ENCODE peak calls at places on chromosome 7, in ten cellular contexts. One of them, this sample, is unnamed.

GRCh38 chr7:8113184-8113583 is 144.6 kb downstream of the GLCCI1 start:
- DNase-seq in brain microvascular endothelial cell: no peak
- DNase-seq in uterus: no peak
- DNase-seq in BE2C: no peak
- DNase-seq in endothelial cell: no peak
- DNase-seq in A549: no peak
- DNase-seq in fibroblast of pulmonary artery: no peak
- DNase-seq in GM06990: no peak
- DNase-seq in GM23338: no peak
- DNase-seq in GM20000: no peak
- DNase-seq in this sample: no peak

GRCh38 chr7:88280801-88281200 is 25.9 kb downstream of the STEAP4 start:
- DNase-seq in brain microvascular endothelial cell: no peak
- DNase-seq in uterus: no peak
- DNase-seq in BE2C: no peak
- DNase-seq in endothelial cell: no peak
- DNase-seq in A549: no peak
- DNase-seq in fibroblast of pulmonary artery: no peak
- DNase-seq in GM06990: no peak
- DNase-seq in GM23338: no peak
- DNase-seq in GM20000: no peak
- DNase-seq in this sample: no peak

GRCh38 chr7:36048902-36049240 is 104.2 kb upstream of the EEPD1 start:
- DNase-seq in brain microvascular endothelial cell: no peak
- DNase-seq in uterus: no peak
- DNase-seq in BE2C: no peak
- DNase-seq in endothelial cell: no peak
- DNase-seq in A549: no peak
- DNase-seq in fibroblast of pulmonary artery: peak
- DNase-seq in GM06990: no peak
- DNase-seq in GM23338: no peak
- DNase-seq in GM20000: no peak
- DNase-seq in this sample: no peak

GRCh38 chr7:441713-442421 is 77.8 kb downstream of the PDGFA start:
- DNase-seq in brain microvascular endothelial cell: no peak
- DNase-seq in uterus: no peak
- DNase-seq in BE2C: no peak
- DNase-seq in endothelial cell: no peak
- DNase-seq in A549: no peak
- DNase-seq in fibroblast of pulmonary artery: no peak
- DNase-seq in GM06990: no peak
- DNase-seq in GM23338: no peak
- DNase-seq in GM20000: no peak
- DNase-seq in this sample: no peak

GRCh38 chr7:34247468-34247867 is 342.1 kb downstream of the BMPER start:
- DNase-seq in brain microvascular endothelial cell: no peak
- DNase-seq in uterus: no peak
- DNase-seq in BE2C: no peak
- DNase-seq in endothelial cell: no peak
- DNase-seq in A549: no peak
- DNase-seq in fibroblast of pulmonary artery: peak
- DNase-seq in GM06990: no peak
- DNase-seq in GM23338: no peak
- DNase-seq in GM20000: no peak
- DNase-seq in this sample: no peak

GRCh38 chr7:100430450-100431285 is 1.0 kb downstream of the MEPCE start:
- DNase-seq in brain microvascular endothelial cell: no peak
- DNase-seq in uterus: no peak
- DNase-seq in BE2C: peak
- DNase-seq in endothelial cell: no peak
- DNase-seq in A549: no peak
- DNase-seq in fibroblast of pulmonary artery: no peak
- DNase-seq in GM06990: peak
- DNase-seq in GM23338: peak
- DNase-seq in GM20000: peak
- DNase-seq in this sample: peak

GRCh38 chr7:27947581-27948278 is 207.8 kb downstream of the TAX1BP1 start:
- DNase-seq in brain microvascular endothelial cell: peak
- DNase-seq in uterus: peak
- DNase-seq in BE2C: no peak
- DNase-seq in endothelial cell: no peak
- DNase-seq in A549: no peak
- DNase-seq in fibroblast of pulmonary artery: peak
- DNase-seq in GM06990: no peak
- DNase-seq in GM23338: no peak
- DNase-seq in GM20000: no peak
- DNase-seq in this sample: no peak

GRCh38 chr7:115368998-115369397 is 447.1 kb downstream of the MDFIC start:
- DNase-seq in brain microvascular endothelial cell: no peak
- DNase-seq in uterus: no peak
- DNase-seq in BE2C: no peak
- DNase-seq in endothelial cell: no peak
- DNase-seq in A549: no peak
- DNase-seq in fibroblast of pulmonary artery: no peak
- DNase-seq in GM06990: no peak
- DNase-seq in GM23338: peak
- DNase-seq in GM20000: no peak
- DNase-seq in this sample: no peak

GRCh38 chr7:20330176-20330796 is 414 bp upstream of the ITGB8 start:
- DNase-seq in brain microvascular endothelial cell: peak
- DNase-seq in uterus: peak
- DNase-seq in BE2C: peak
- DNase-seq in endothelial cell: peak
- DNase-seq in A549: peak
- DNase-seq in fibroblast of pulmonary artery: peak
- DNase-seq in GM06990: peak
- DNase-seq in GM23338: peak
- DNase-seq in GM20000: peak
- DNase-seq in this sample: no peak

GRCh38 chr7:147022056-147022455 is 905.5 kb downstream of the CNTNAP2 start:
- DNase-seq in brain microvascular endothelial cell: peak
- DNase-seq in uterus: no peak
- DNase-seq in BE2C: no peak
- DNase-seq in endothelial cell: no peak
- DNase-seq in A549: no peak
- DNase-seq in fibroblast of pulmonary artery: peak
- DNase-seq in GM06990: no peak
- DNase-seq in GM23338: no peak
- DNase-seq in GM20000: no peak
- DNase-seq in this sample: no peak

DNA sequence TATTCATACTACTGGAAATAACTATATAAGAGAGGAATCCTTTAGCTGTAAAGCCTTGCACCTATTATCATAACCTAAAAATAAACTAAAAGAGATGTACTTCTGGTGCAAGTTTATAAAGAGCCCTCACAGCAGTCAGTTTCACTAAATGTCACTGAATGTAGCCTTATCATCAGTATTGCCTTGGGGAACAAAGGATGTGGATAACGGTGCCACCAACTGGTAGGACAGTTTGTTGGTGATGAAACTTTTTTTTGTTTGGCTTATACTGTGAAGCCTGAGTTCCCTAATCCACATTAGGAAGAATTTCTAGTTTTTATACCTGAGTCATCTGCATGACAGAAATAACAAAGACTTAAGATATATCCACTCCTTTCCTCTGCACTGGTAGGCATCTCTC is 117.9 kb upstream of the COL1A2 start:
- DNase-seq in brain microvascular endothelial cell: no peak
- DNase-seq in uterus: no peak
- DNase-seq in BE2C: no peak
- DNase-seq in endothelial cell: no peak
- DNase-seq in A549: peak
- DNase-seq in fibroblast of pulmonary artery: peak
- DNase-seq in GM06990: no peak
- DNase-seq in GM23338: peak
- DNase-seq in GM20000: peak
- DNase-seq in this sample: no peak
- TF ChIP-seq CTCF in brain microvascular endothelial cell: peak
- TF ChIP-seq CTCF in uterus: peak
- TF ChIP-seq CTCF in BE2C: peak
- TF ChIP-seq CTCF in endothelial cell: no peak
- TF ChIP-seq CTCF in A549: peak
- TF ChIP-seq CTCF in fibroblast of pulmonary artery: peak
- TF ChIP-seq CTCF in GM06990: peak
- TF ChIP-seq CTCF in GM23338: peak
- TF ChIP-seq CTCF in GM20000: peak
- TF ChIP-seq CTCF in this sample: no peak

DNA sequence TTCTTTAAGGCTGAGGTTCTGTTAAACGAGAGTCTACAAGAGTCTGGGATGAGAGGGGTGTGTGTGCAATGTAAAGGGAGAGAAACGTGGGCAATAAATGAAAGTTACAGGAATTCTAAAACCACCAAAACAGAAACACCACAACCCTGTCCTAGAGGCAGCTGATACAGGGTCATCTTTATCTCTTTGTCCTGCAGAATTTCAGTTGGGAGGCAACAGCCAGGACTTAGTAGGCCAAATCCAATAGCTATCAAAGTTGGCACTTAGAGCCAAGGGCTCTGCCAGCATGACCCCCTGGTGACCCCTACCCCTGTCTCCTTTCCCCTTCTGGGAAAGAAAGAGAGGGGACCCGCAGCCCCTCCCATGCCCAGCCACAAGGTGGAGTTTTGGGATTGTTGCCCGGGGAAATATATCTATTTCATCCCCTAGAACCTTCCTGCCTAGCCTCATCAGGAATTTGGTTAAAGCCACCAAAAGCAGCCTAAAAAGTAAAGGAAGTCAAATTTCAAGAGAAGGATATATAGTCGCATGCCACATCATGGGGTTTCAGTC is 85.2 kb downstream of the OSBPL3 start:
- DNase-seq in brain microvascular endothelial cell: no peak
- DNase-seq in uterus: no peak
- DNase-seq in BE2C: peak
- DNase-seq in endothelial cell: no peak
- DNase-seq in A549: no peak
- DNase-seq in fibroblast of pulmonary artery: no peak
- DNase-seq in GM06990: no peak
- DNase-seq in GM23338: peak
- DNase-seq in GM20000: no peak
- DNase-seq in this sample: no peak
- TF ChIP-seq CTCF in brain microvascular endothelial cell: peak
- TF ChIP-seq CTCF in uterus: no peak
- TF ChIP-seq CTCF in BE2C: peak
- TF ChIP-seq CTCF in endothelial cell: peak
- TF ChIP-seq CTCF in A549: peak
- TF ChIP-seq CTCF in fibroblast of pulmonary artery: peak
- TF ChIP-seq CTCF in GM06990: peak
- TF ChIP-seq CTCF in GM23338: peak
- TF ChIP-seq CTCF in GM20000: no peak
- TF ChIP-seq CTCF in this sample: no peak

GRCh38 chr7:95342642-95343252 is 18.4 kb upstream of the PON1 start:
- DNase-seq in brain microvascular endothelial cell: no peak
- DNase-seq in uterus: no peak
- DNase-seq in BE2C: no peak
- DNase-seq in endothelial cell: no peak
- DNase-seq in A549: peak
- DNase-seq in fibroblast of pulmonary artery: no peak
- DNase-seq in GM06990: no peak
- DNase-seq in GM23338: peak
- DNase-seq in GM20000: no peak
- DNase-seq in this sample: no peak
- TF ChIP-seq CTCF in brain microvascular endothelial cell: peak
- TF ChIP-seq CTCF in uterus: no peak
- TF ChIP-seq CTCF in BE2C: no peak
- TF ChIP-seq CTCF in endothelial cell: peak
- TF ChIP-seq CTCF in A549: no peak
- TF ChIP-seq CTCF in fibroblast of pulmonary artery: no peak
- TF ChIP-seq CTCF in GM06990: no peak
- TF ChIP-seq CTCF in GM23338: peak
- TF ChIP-seq CTCF in GM20000: no peak
- TF ChIP-seq CTCF in this sample: no peak

GRCh38 chr7:38881947-38882684 is 26.9 kb downstream of the VPS41 start:
- DNase-seq in brain microvascular endothelial cell: no peak
- DNase-seq in uterus: no peak
- DNase-seq in BE2C: no peak
- DNase-seq in endothelial cell: no peak
- DNase-seq in A549: no peak
- DNase-seq in fibroblast of pulmonary artery: no peak
- DNase-seq in GM06990: no peak
- DNase-seq in GM23338: no peak
- DNase-seq in GM20000: no peak
- DNase-seq in this sample: no peak

GRCh38 chr7:38889872-38890432 is 19.0 kb downstream of the VPS41 start:
- DNase-seq in brain microvascular endothelial cell: no peak
- DNase-seq in uterus: no peak
- DNase-seq in BE2C: no peak
- DNase-seq in endothelial cell: no peak
- DNase-seq in A549: no peak
- DNase-seq in fibroblast of pulmonary artery: no peak
- DNase-seq in GM06990: no peak
- DNase-seq in GM23338: no peak
- DNase-seq in GM20000: no peak
- DNase-seq in this sample: no peak

GRCh38 chr7:38883706-38884105 is 25.3 kb downstream of the VPS41 start:
- DNase-seq in brain microvascular endothelial cell: no peak
- DNase-seq in uterus: no peak
- DNase-seq in BE2C: no peak
- DNase-seq in endothelial cell: no peak
- DNase-seq in A549: no peak
- DNase-seq in fibroblast of pulmonary artery: no peak
- DNase-seq in GM06990: no peak
- DNase-seq in GM23338: no peak
- DNase-seq in GM20000: no peak
- DNase-seq in this sample: no peak

GRCh38 chr7:38889079-38889478 is 19.9 kb downstream of the VPS41 start:
- DNase-seq in brain microvascular endothelial cell: no peak
- DNase-seq in uterus: no peak
- DNase-seq in BE2C: no peak
- DNase-seq in endothelial cell: no peak
- DNase-seq in A549: no peak
- DNase-seq in fibroblast of pulmonary artery: no peak
- DNase-seq in GM06990: no peak
- DNase-seq in GM23338: no peak
- DNase-seq in GM20000: no peak
- DNase-seq in this sample: no peak

DNA sequence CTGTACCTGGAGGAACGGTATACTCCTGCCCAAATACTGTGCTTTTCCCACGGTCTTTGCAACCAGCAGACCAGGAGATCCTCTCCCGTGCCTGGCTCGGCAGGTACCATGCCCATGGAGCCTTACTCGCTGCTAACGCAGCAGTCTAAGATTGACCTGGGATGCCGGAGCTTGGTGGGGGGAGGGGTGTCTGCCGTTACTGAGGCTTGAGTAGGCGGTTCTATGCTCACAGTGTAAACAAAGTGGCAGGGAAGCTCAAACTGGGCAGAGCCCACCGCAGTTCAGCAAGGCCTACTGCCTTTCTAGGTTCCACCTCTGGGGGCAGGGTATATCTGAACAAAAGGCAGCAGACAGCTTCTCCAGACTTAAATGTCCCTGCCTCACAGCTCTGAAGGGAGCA is 22.7 kb downstream of the VPS41 start:
- DNase-seq in brain microvascular endothelial cell: no peak
- DNase-seq in uterus: no peak
- DNase-seq in BE2C: no peak
- DNase-seq in endothelial cell: no peak
- DNase-seq in A549: no peak
- DNase-seq in fibroblast of pulmonary artery: no peak
- DNase-seq in GM06990: no peak
- DNase-seq in GM23338: peak
- DNase-seq in GM20000: no peak
- DNase-seq in this sample: no peak
- TF ChIP-seq CTCF in brain microvascular endothelial cell: no peak
- TF ChIP-seq CTCF in uterus: no peak
- TF ChIP-seq CTCF in BE2C: no peak
- TF ChIP-seq CTCF in endothelial cell: no peak
- TF ChIP-seq CTCF in A549: no peak
- TF ChIP-seq CTCF in fibroblast of pulmonary artery: no peak
- TF ChIP-seq CTCF in GM06990: no peak
- TF ChIP-seq CTCF in GM23338: peak
- TF ChIP-seq CTCF in GM20000: no peak
- TF ChIP-seq CTCF in this sample: no peak